ENCODE peak calls at places on chromosome 6, in four cellular contexts. I is naive thymus-derived CD4-positive, alpha-beta T cell; S is endothelial cell of umbilical vein; J is A549. M is an unnamed sample.

GRCh38 chr6:36852481-36853147 is 13.4 kb upstream of the CPNE5 start:
- DNase-seq in I (no peak), S (peak; percentile 50), J (no peak), M (peak; percentile 56)

GRCh38 chr6:148358196-148358785 is 15.7 kb downstream of the SASH1 start:
- DNase-seq in I (no peak), S (no peak), J (no peak), M (peak; percentile 30)

GRCh38 chr6:146862508-146862919 is 263.7 kb downstream of the ADGB start:
- DNase-seq in I (no peak), S (no peak), J (no peak), M (no peak)

GRCh38 chr6:151121900-151122299 is 117.9 kb upstream of the AKAP12 start:
- DNase-seq in I (no peak), S (no peak), J (no peak), M (no peak)

GRCh38 chr6:144797881-144798589 is 512.9 kb downstream of the UTRN start:
- DNase-seq in I (no peak), S (peak; percentile 21), J (peak; percentile 44), M (peak; percentile 50)

GRCh38 chr6:36850001-36850400 is 10.8 kb upstream of the CPNE5 start:
- DNase-seq in I (no peak), S (no peak), J (no peak), M (no peak)

GRCh38 chr6:91376686-91377085 is 789.8 kb upstream of the MAP3K7 start:
- DNase-seq in I (no peak), S (no peak), J (no peak), M (no peak)

GRCh38 chr6:145705561-145705960 is 29.8 kb downstream of the EPM2A start:
- DNase-seq in I (no peak), S (peak; percentile 83), J (no peak), M (no peak)

GRCh38 chr6:130050230-130050629 is 31.8 kb downstream of the L3MBTL3 start:
- DNase-seq in I (no peak), S (no peak), J (no peak), M (peak; percentile 75)

GRCh38 chr6:148580442-148580841 is 166.4 kb upstream of the UST start:
- DNase-seq in I (no peak), S (peak; percentile 9), J (no peak), M (no peak)

GRCh38 chr6:66336171-66336570 is 629.1 kb upstream of the EYS start:
- DNase-seq in I (no peak), S (no peak), J (no peak), M (no peak)

GRCh38 chr6:148524976-148525375 is 182.3 kb downstream of the SASH1 start:
- DNase-seq in I (no peak), S (peak; percentile 65), J (no peak), M (peak; percentile 73)

GRCh38 chr6:102438181-102438580 is 1044.7 kb downstream of the GRIK2 start:
- DNase-seq in I (no peak), S (no peak), J (no peak), M (no peak)

GRCh38 chr6:136465766-136466303 is 84.4 kb downstream of the MAP7 start:
- DNase-seq in I (no peak), S (no peak), J (no peak), M (peak; percentile 40)

GRCh38 chr6:89051725-89052124 is 28.8 kb upstream of the PNRC1 start:
- DNase-seq in I (peak; percentile 5), S (no peak), J (no peak), M (no peak)

GRCh38 chr6:12066297-12066696 is 54.2 kb downstream of the HIVEP1 start:
- DNase-seq in I (no peak), S (peak; percentile 77), J (no peak), M (peak; percentile 22)

GRCh38 chr6:163776549-163777378 is 362.2 kb downstream of the QKI start:
- DNase-seq in I (no peak), S (no peak), J (no peak), M (no peak)

GRCh38 chr6:30555428-30556005 is 772 bp downstream of the GNL1 start:
- DNase-seq in I (no peak), S (peak; percentile 65), J (no peak), M (peak; percentile 78)

GRCh38 chr6:108106261-108106660 is 31.7 kb upstream of the OSTM1 start:
- DNase-seq in I (no peak), S (no peak), J (no peak), M (no peak)

GRCh38 chr6:155341130-155341828 is 27.0 kb upstream of the TFB1M start:
- DNase-seq in I (no peak), S (no peak), J (no peak), M (peak; percentile 10)

GRCh38 chr6:28922004-28922840 is 1.6 kb downstream of the TRIM27 start:
- DNase-seq in I (no peak), S (no peak), J (peak; percentile 68), M (peak; percentile 54)

GRCh38 chr6:63451238-63451637 is 121.0 kb upstream of the LOC128125822 start:
- DNase-seq in I (no peak), S (no peak), J (no peak), M (no peak)

GRCh38 chr6:161476711-161477110 is 202.8 kb upstream of the AGPAT4 start:
- DNase-seq in I (no peak), S (peak; percentile 16), J (no peak), M (no peak)

GRCh38 chr6:149057464-149057840 is 260.1 kb upstream of the TAB2 start:
- DNase-seq in I (no peak), S (no peak), J (no peak), M (no peak)

GRCh38 chr6:15539722-15540270 is 123.0 kb downstream of the DTNBP1 start:
- DNase-seq in I (no peak), S (no peak), J (no peak), M (no peak)

GRCh38 chr6:79301290-79301689 is 66.8 kb upstream of the HMGN3 start:
- DNase-seq in I (no peak), S (no peak), J (no peak), M (no peak)

GRCh38 chr6:45156075-45156474 is 172.1 kb upstream of the RUNX2 start:
- DNase-seq in I (peak; percentile 81), S (peak; percentile 37), J (no peak), M (no peak)

GRCh38 chr6:90997076-90997475 is 410.2 kb upstream of the MAP3K7 start:
- DNase-seq in I (no peak), S (no peak), J (no peak), M (no peak)

GRCh38 chr6:124792386-124792785 is 169.9 kb upstream of the RNF217 start:
- DNase-seq in I (no peak), S (no peak), J (no peak), M (no peak)

GRCh38 chr6:111765681-111766523 is 107.3 kb downstream of the FYN start:
- DNase-seq in I (no peak), S (no peak), J (no peak), M (peak; percentile 53)

GRCh38 chr6:168116975-168117899 is 38.2 kb upstream of the FRMD1 start:
- DNase-seq in I (no peak), S (no peak), J (no peak), M (no peak)

GRCh38 chr6:33689148-33689494 is 22.4 kb downstream of the UQCC2 start:
- DNase-seq in I (no peak), S (no peak), J (no peak), M (no peak)
- H3K4me1 ChIP-seq in I (peaks cover 27% of the 10 kb centered on the region), S (peaks cover 17% of the 10 kb centered on the region), J (peaks cover 4% of the 10 kb centered on the region), M (peaks cover 19% of the 10 kb centered on the region)

GRCh38 chr6:52503853-52504777 is 72.7 kb downstream of the TRAM2 start:
- DNase-seq in I (no peak), S (peak; percentile 49), J (peak; percentile 97), M (peak; percentile 39)

GRCh38 chr6:52507557-52508260 is 69.2 kb downstream of the TRAM2 start:
- DNase-seq in I (no peak), S (no peak), J (peak; percentile 26), M (peak; percentile 73)

GRCh38 chr6:52506502-52506875 is 70.4 kb downstream of the TRAM2 start:
- DNase-seq in I (no peak), S (no peak), J (no peak), M (no peak)

GRCh38 chr6:52504778-52505127 is 72.1 kb downstream of the TRAM2 start:
- DNase-seq in I (no peak), S (peak; percentile 45), J (no peak), M (no peak)

DNA sequence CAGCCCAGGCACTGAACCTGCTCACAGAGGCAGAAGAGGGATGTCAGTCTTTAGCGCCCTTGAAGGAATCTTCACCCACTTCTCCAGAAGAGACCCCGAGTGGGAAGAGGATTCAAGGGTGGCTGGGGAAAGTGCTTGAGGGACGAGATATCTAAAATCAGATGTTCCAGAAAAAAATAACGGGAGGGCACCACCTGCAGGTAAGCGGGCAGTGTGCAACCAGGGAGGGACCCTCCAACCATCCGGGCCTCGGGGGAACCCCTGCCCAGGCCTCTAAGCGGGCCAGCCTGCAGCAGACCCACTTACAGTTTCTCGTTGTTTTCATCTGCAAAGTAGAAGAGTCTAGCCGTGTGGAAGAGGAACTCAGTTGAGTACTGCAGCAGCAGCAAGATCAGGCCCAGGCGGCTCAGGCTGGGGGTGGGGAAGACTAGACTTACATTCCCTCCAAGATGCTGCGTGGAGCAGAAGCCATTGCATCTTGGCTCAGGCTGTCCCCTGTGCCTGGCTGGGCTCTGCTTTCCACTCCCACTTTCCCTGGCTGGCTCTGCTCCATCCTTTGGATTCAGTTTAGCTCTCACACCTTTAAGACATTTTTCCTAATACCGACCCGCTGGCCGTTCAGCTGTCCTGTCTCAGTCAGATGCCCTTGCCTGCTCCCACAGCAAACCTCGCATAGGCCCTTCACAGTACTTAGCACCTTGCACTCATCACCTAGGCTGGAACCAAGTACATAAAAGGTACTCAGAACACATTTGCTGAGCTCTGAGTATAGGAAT is 70.9 kb downstream of the TRAM2 start:
- DNase-seq in I (no peak), S (no peak), J (no peak), M (no peak)
- H3K4me1 ChIP-seq in I (no peaks in the 10 kb centered on the region), S (peaks cover 41% of the 10 kb centered on the region), J (peaks cover 43% of the 10 kb centered on the region), M (peaks cover 52% of the 10 kb centered on the region)

DNA sequence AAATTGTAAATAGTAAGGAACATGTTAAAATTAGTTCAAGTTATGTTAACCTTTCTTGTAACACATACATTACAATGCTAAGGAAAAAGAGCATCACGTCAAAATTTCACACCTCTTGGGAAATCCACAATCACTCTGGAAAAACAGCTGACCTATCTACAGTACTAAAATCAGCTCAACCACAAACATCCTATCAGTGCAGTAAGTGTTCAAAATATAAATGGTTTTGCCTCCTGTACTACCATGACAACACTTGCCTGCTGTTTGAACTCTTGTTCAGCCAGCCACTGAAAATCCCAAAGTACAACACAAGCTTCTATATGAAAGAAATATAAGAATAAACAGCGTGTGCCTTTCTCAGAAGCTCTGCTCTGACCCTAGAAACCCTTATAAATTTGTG is 83.5 kb upstream of the PLN start:
- DNase-seq in I (no peak), S (no peak), J (no peak), M (no peak)
- H3K4me1 ChIP-seq in I (no peaks in the 10 kb centered on the region), S (peaks cover 14% of the 10 kb centered on the region), J (peaks cover 7% of the 10 kb centered on the region), M (no peaks in the 10 kb centered on the region)

GRCh38 chr6:105648276-105648675 is 245.4 kb upstream of the PREP start:
- DNase-seq in I (no peak), S (no peak), J (no peak), M (no peak)

GRCh38 chr6:105646391-105646867 is 243.5 kb upstream of the PREP start:
- DNase-seq in I (no peak), S (no peak), J (no peak), M (no peak)

GRCh38 chr6:105644073-105644489 is 241.2 kb upstream of the PREP start:
- DNase-seq in I (no peak), S (no peak), J (no peak), M (no peak)

GRCh38 chr6:105645166-105645565 is 242.3 kb upstream of the PREP start:
- DNase-seq in I (no peak), S (no peak), J (no peak), M (peak; percentile 48)

DNA sequence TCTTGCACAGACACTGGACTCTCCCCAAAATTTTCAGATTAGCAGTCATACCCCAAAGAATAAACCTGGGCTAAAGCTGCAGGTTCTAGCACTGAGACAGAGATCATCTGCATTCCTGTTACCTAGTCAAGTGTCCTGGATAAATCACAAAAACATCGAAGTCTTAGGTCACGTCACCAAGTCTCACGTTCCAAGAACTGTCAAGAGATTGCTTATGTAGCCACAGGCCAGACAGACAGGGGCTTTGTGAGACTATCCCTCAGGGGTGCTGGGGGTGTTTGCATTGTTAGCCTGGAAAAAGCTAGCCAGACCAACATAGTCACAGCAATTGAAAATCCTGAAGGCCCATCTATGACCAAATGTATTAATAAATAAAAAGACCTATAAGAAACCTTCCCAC is 243.1 kb upstream of the PREP start:
- DNase-seq in I (no peak), S (no peak), J (no peak), M (no peak)
- H3K4me1 ChIP-seq in I (peaks cover 74% of the 10 kb centered on the region), S (no peaks in the 10 kb centered on the region), J (peaks cover 4% of the 10 kb centered on the region), M (no peaks in the 10 kb centered on the region)

M was measured in adipocyte.